ENCODE peak calls at places on chromosomes 1 and 21, in nine cellular contexts. D, C, S, R, V, X, M, O and Z are unnamed samples.

GRCh38 chr1:40806240-40806639 is 22.7 kb downstream of the KCNQ4 start:
- DNase-seq in D (no peak), C (no peak), S (no peak), R (no peak), V (no peak), X (no peak), M (no peak), O (no peak), Z (no peak)

GRCh38 chr1:209646558-209646957 is 5.7 kb downstream of the LAMB3 start:
- DNase-seq in D (no peak), C (no peak), S (no peak), R (no peak), V (no peak), X (no peak), M (no peak), O (no peak), Z (no peak)

GRCh38 chr21:36699546-36700294 is 805 bp downstream of the SIM2 start:
- DNase-seq in D (no peak), C (no peak), S (no peak), R (no peak), V (no peak), X (no peak), M (peak), O (no peak), Z (no peak)

GRCh38 chr1:228668553-228669400 is 66.5 kb upstream of the RHOU start:
- DNase-seq in D (peak), C (peak), S (no peak), R (no peak), V (peak), X (no peak), M (no peak), O (no peak), Z (no peak)

GRCh38 chr1:78664763-78665162 is 15.1 kb downstream of the IFI44 start:
- DNase-seq in D (no peak), C (no peak), S (no peak), R (no peak), V (no peak), X (no peak), M (no peak), O (no peak), Z (no peak)

GRCh38 chr1:175984057-175984812 is 222.9 kb downstream of the COP1 start:
- DNase-seq in D (no peak), C (no peak), S (no peak), R (no peak), V (no peak), X (no peak), M (no peak), O (no peak), Z (no peak)

GRCh38 chr1:20110679-20111078 is 8.7 kb downstream of the PLA2G2D start:
- DNase-seq in D (peak), C (no peak), S (peak), R (no peak), V (no peak), X (peak), M (no peak), O (no peak), Z (no peak)

GRCh38 chr1:160646711-160647328 is at the start of gene SLAMF1:
- DNase-seq in D (no peak), C (no peak), S (no peak), R (no peak), V (no peak), X (no peak), M (peak), O (no peak), Z (no peak)

GRCh38 chr1:4395158-4395557 is 259.3 kb upstream of the AJAP1 start:
- DNase-seq in D (no peak), C (no peak), S (no peak), R (no peak), V (no peak), X (no peak), M (no peak), O (no peak), Z (no peak)

GRCh38 chr1:27571439-27572018 is 32.4 kb downstream of the AHDC1 start:
- DNase-seq in D (no peak), C (no peak), S (no peak), R (peak), V (no peak), X (no peak), M (no peak), O (no peak), Z (no peak)

GRCh38 chr1:64186138-64186897 is 17.1 kb upstream of the UBE2U start:
- DNase-seq in D (no peak), C (no peak), S (no peak), R (peak), V (no peak), X (no peak), M (no peak), O (no peak), Z (no peak)

GRCh38 chr1:84164567-84165021 is 20.5 kb downstream of the PRKACB start:
- DNase-seq in D (no peak), C (no peak), S (no peak), R (no peak), V (no peak), X (no peak), M (no peak), O (no peak), Z (no peak)

GRCh38 chr1:23451452-23451851 is 26.9 kb upstream of the TCEA3 start:
- DNase-seq in D (no peak), C (no peak), S (no peak), R (no peak), V (no peak), X (no peak), M (no peak), O (no peak), Z (no peak)

GRCh38 chr1:53783056-53783455 is 44.1 kb upstream of the GLIS1 start:
- DNase-seq in D (no peak), C (no peak), S (no peak), R (no peak), V (peak), X (no peak), M (no peak), O (no peak), Z (no peak)

GRCh38 chr21:26137379-26138060 is 33.0 kb downstream of the APP start:
- DNase-seq in D (no peak), C (no peak), S (no peak), R (no peak), V (no peak), X (no peak), M (peak), O (no peak), Z (no peak)

GRCh38 chr21:34335316-34335715 is 28.5 kb upstream of the KCNE2 start:
- DNase-seq in D (no peak), C (peak), S (no peak), R (no peak), V (peak), X (no peak), M (no peak), O (no peak), Z (peak)

GRCh38 chr1:155253797-155254196 is 1.5 kb downstream of the ENTREP3 start:
- DNase-seq in D (no peak), C (no peak), S (no peak), R (no peak), V (no peak), X (no peak), M (no peak), O (no peak), Z (no peak)

GRCh38 chr1:155255243-155256100 is at the start of gene ENTREP3:
- DNase-seq in D (no peak), C (peak), S (peak), R (peak), V (peak), X (no peak), M (peak), O (peak), Z (no peak)

GRCh38 chr1:155256101-155256852 is 994 bp upstream of the ENTREP3 start:
- DNase-seq in D (no peak), C (no peak), S (no peak), R (no peak), V (no peak), X (no peak), M (no peak), O (no peak), Z (no peak)

GRCh38 chr1:155254228-155254713 is 1.0 kb downstream of the ENTREP3 start:
- DNase-seq in D (no peak), C (no peak), S (no peak), R (no peak), V (no peak), X (no peak), M (no peak), O (no peak), Z (no peak)

DNA sequence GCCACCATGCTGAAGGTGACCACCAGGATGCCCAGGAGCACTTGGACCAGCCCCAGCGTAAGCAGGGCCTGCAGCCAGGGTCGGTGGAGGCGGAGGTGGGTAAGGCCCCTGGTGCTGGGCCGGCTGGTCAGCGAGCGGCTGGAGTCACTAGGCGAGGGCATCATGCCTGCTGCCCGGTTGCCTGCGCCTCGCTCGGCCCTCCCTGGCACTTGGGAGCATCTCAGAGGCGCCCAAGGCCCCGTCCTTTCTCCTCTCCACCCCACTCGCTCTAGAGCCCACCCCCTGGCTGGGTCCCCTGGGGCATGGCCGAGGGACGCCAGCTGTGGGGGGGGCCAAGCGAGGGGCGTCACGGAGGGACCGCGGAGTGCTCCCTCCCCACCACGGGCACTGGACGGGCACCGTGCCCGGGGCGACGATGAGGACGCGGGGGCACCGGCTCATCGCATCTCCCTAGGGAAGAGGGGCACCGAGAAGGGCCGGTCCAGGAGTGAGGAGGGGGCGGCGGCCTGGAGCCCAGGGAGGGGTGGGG is 505 bp downstream of the ENTREP3 start:
- DNase-seq in D (no peak), C (no peak), S (no peak), R (peak), V (no peak), X (no peak), M (no peak), O (no peak), Z (no peak)
- TF ChIP-seq CTCF in D (no peak), C (no peak), S (no peak), R (no peak), V (no peak), X (no peak), M (no peak), O (no peak), Z (no peak)

GRCh38 chr1:70426154-70427131 is 15.4 kb downstream of the CTH start:
- DNase-seq in D (no peak), C (no peak), S (no peak), R (no peak), V (no peak), X (no peak), M (no peak), O (no peak), Z (no peak)
- TF ChIP-seq CTCF in D (no peak), C (no peak), S (no peak), R (no peak), V (no peak), X (no peak), M (no peak), O (no peak), Z (no peak)

DNA sequence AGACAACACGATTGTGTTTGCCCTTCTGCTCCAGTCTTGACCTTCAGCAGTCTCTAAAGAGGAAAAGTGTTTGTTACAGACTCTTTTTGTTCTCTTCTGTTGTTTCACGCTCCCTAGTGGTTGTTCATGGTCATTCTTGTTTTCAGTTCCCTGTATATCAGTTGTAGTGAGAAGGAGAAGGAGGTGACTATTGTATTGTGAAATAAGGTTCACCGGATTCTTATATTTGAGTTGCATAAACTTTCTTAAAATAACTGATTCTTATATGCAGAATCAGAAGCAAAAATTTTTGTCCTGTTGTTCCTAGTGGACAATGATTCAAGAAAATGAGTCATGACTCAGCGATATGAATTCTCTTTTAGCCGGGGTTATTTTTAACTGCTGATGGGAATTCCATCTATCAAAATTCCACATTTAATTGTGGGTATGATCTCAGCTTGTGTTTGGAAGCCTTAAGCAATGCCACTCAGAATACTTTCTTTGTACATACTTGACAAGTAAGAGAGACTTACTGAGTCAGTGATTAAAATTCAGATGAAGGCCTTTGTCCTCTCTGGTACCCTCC is 152.2 kb downstream of the CLEC20A start:
- DNase-seq in D (peak), C (peak), S (peak), R (no peak), V (peak), X (peak), M (peak), O (peak), Z (no peak)
- TF ChIP-seq CTCF in D (peak), C (peak), S (peak), R (peak), V (peak), X (peak), M (peak), O (peak), Z (peak)

GRCh38 chr1:47780469-47780995 is 216.7 kb downstream of the TRABD2B start:
- DNase-seq in D (no peak), C (no peak), S (no peak), R (no peak), V (no peak), X (no peak), M (no peak), O (no peak), Z (no peak)
- TF ChIP-seq CTCF in D (no peak), C (no peak), S (no peak), R (no peak), V (no peak), X (no peak), M (no peak), O (no peak), Z (no peak)

GRCh38 chr1:118077331-118078055 is 107.5 kb downstream of the SPAG17 start:
- DNase-seq in D (no peak), C (peak), S (peak), R (no peak), V (peak), X (peak), M (no peak), O (peak), Z (no peak)
- TF ChIP-seq CTCF in D (peak), C (peak), S (peak), R (peak), V (peak), X (peak), M (no peak), O (peak), Z (peak)

GRCh38 chr21:39489380-39489924 is 37.7 kb downstream of the SH3BGR start:
- DNase-seq in D (no peak), C (no peak), S (no peak), R (no peak), V (no peak), X (no peak), M (no peak), O (no peak), Z (no peak)
- TF ChIP-seq CTCF in D (no peak), C (no peak), S (no peak), R (no peak), V (no peak), X (no peak), M (no peak), O (no peak), Z (no peak)